ENCODE peak calls at places on chromosomes 11 and 22, in nine cellular contexts. One of them, this sample, is unnamed.

GRCh38 chr11:117887431-117888139 is 11.1 kb upstream of the FXYD6 start:
- DNase-seq in RWPE1: no peak
- DNase-seq in body of pancreas: no peak
- DNase-seq in neuronal stem cell: no peak
- DNase-seq in A549: no peak
- DNase-seq in Panc1: no peak
- DNase-seq in ovary: no peak
- DNase-seq in endothelial cell of umbilical vein: no peak
- DNase-seq in PC-3: no peak
- DNase-seq in this sample: no peak

GRCh38 chr22:40819741-40820140 is 595 bp upstream of the SLC25A17 start:
- DNase-seq in RWPE1: no peak
- DNase-seq in body of pancreas: no peak
- DNase-seq in neuronal stem cell: no peak
- DNase-seq in A549: no peak
- DNase-seq in Panc1: no peak
- DNase-seq in ovary: no peak
- DNase-seq in endothelial cell of umbilical vein: no peak
- DNase-seq in PC-3: peak; percentile 23
- DNase-seq in this sample: no peak

GRCh38 chr11:17314232-17314547 is 37.4 kb upstream of the NCR3LG1 start:
- DNase-seq in RWPE1: peak; percentile 45
- DNase-seq in body of pancreas: no peak
- DNase-seq in neuronal stem cell: no peak
- DNase-seq in A549: no peak
- DNase-seq in Panc1: no peak
- DNase-seq in ovary: no peak
- DNase-seq in endothelial cell of umbilical vein: peak; percentile 49
- DNase-seq in PC-3: peak; percentile 49
- DNase-seq in this sample: peak; percentile 58

GRCh38 chr22:20671409-20672081 is 102.4 kb upstream of the SERPIND1 start:
- DNase-seq in RWPE1: no peak
- DNase-seq in body of pancreas: no peak
- DNase-seq in neuronal stem cell: no peak
- DNase-seq in A549: no peak
- DNase-seq in Panc1: no peak
- DNase-seq in ovary: no peak
- DNase-seq in endothelial cell of umbilical vein: no peak
- DNase-seq in PC-3: no peak
- DNase-seq in this sample: no peak

GRCh38 chr22:41681616-41682015 is 7.1 kb downstream of the SNU13 start:
- DNase-seq in RWPE1: no peak
- DNase-seq in body of pancreas: no peak
- DNase-seq in neuronal stem cell: no peak
- DNase-seq in A549: no peak
- DNase-seq in Panc1: no peak
- DNase-seq in ovary: no peak
- DNase-seq in endothelial cell of umbilical vein: peak; percentile 10
- DNase-seq in PC-3: no peak
- DNase-seq in this sample: peak; percentile 20

GRCh38 chr11:44071157-44071556 is 5.1 kb downstream of the ACCS start:
- DNase-seq in RWPE1: no peak
- DNase-seq in body of pancreas: no peak
- DNase-seq in neuronal stem cell: no peak
- DNase-seq in A549: no peak
- DNase-seq in Panc1: no peak
- DNase-seq in ovary: no peak
- DNase-seq in endothelial cell of umbilical vein: no peak
- DNase-seq in PC-3: no peak
- DNase-seq in this sample: no peak

GRCh38 chr22:24069721-24070120 is 58.6 kb downstream of the CABIN1 start:
- DNase-seq in RWPE1: no peak
- DNase-seq in body of pancreas: no peak
- DNase-seq in neuronal stem cell: no peak
- DNase-seq in A549: no peak
- DNase-seq in Panc1: no peak
- DNase-seq in ovary: no peak
- DNase-seq in endothelial cell of umbilical vein: no peak
- DNase-seq in PC-3: no peak
- DNase-seq in this sample: no peak

GRCh38 chr22:26367402-26368245 is 61.4 kb upstream of the ASPHD2 start:
- DNase-seq in RWPE1: peak; percentile 45
- DNase-seq in body of pancreas: peak; percentile 57
- DNase-seq in neuronal stem cell: peak; percentile 65
- DNase-seq in A549: peak; percentile 49
- DNase-seq in Panc1: no peak
- DNase-seq in ovary: no peak
- DNase-seq in endothelial cell of umbilical vein: peak; percentile 60
- DNase-seq in PC-3: peak; percentile 68
- DNase-seq in this sample: peak; percentile 32

GRCh38 chr11:13120691-13121090 is 111.6 kb downstream of the RASSF10 start:
- DNase-seq in RWPE1: peak; percentile 86
- DNase-seq in body of pancreas: no peak
- DNase-seq in neuronal stem cell: no peak
- DNase-seq in A549: no peak
- DNase-seq in Panc1: no peak
- DNase-seq in ovary: no peak
- DNase-seq in endothelial cell of umbilical vein: peak; percentile 57
- DNase-seq in PC-3: peak; percentile 78
- DNase-seq in this sample: peak; percentile 15

GRCh38 chr11:97202613-97203292 is 812.9 kb downstream of the JRKL start:
- DNase-seq in RWPE1: no peak
- DNase-seq in body of pancreas: no peak
- DNase-seq in neuronal stem cell: no peak
- DNase-seq in A549: no peak
- DNase-seq in Panc1: no peak
- DNase-seq in ovary: no peak
- DNase-seq in endothelial cell of umbilical vein: no peak
- DNase-seq in PC-3: no peak
- DNase-seq in this sample: no peak

GRCh38 chr11:66429983-66430602 is 8.6 kb downstream of the MRPL11 start:
- DNase-seq in RWPE1: peak; percentile 34
- DNase-seq in body of pancreas: peak; percentile 82
- DNase-seq in neuronal stem cell: peak; percentile 76
- DNase-seq in A549: peak; percentile 75
- DNase-seq in Panc1: peak; percentile 45
- DNase-seq in ovary: peak; percentile 58
- DNase-seq in endothelial cell of umbilical vein: peak; percentile 45
- DNase-seq in PC-3: peak; percentile 80
- DNase-seq in this sample: peak; percentile 55

GRCh38 chr22:48368975-48369525 is 1458.6 kb downstream of the BRD1 start:
- DNase-seq in RWPE1: no peak
- DNase-seq in body of pancreas: no peak
- DNase-seq in neuronal stem cell: no peak
- DNase-seq in A549: no peak
- DNase-seq in Panc1: no peak
- DNase-seq in ovary: no peak
- DNase-seq in endothelial cell of umbilical vein: no peak
- DNase-seq in PC-3: no peak
- DNase-seq in this sample: no peak

GRCh38 chr11:94638278-94638901 is 71.2 kb downstream of the PIWIL4 start:
- DNase-seq in RWPE1: no peak
- DNase-seq in body of pancreas: no peak
- DNase-seq in neuronal stem cell: no peak
- DNase-seq in A549: no peak
- DNase-seq in Panc1: no peak
- DNase-seq in ovary: no peak
- DNase-seq in endothelial cell of umbilical vein: no peak
- DNase-seq in PC-3: no peak
- DNase-seq in this sample: no peak

GRCh38 chr11:73439002-73439843 is 63.0 kb downstream of the RELT start:
- DNase-seq in RWPE1: no peak
- DNase-seq in body of pancreas: no peak
- DNase-seq in neuronal stem cell: no peak
- DNase-seq in A549: no peak
- DNase-seq in Panc1: no peak
- DNase-seq in ovary: no peak
- DNase-seq in endothelial cell of umbilical vein: no peak
- DNase-seq in PC-3: no peak
- DNase-seq in this sample: no peak

GRCh38 chr11:115931684-115932083 is 427.5 kb upstream of the CADM1 start:
- DNase-seq in RWPE1: no peak
- DNase-seq in body of pancreas: no peak
- DNase-seq in neuronal stem cell: no peak
- DNase-seq in A549: no peak
- DNase-seq in Panc1: no peak
- DNase-seq in ovary: no peak
- DNase-seq in endothelial cell of umbilical vein: no peak
- DNase-seq in PC-3: no peak
- DNase-seq in this sample: no peak

GRCh38 chr11:115928811-115929210 is 424.6 kb upstream of the CADM1 start:
- DNase-seq in RWPE1: no peak
- DNase-seq in body of pancreas: no peak
- DNase-seq in neuronal stem cell: no peak
- DNase-seq in A549: no peak
- DNase-seq in Panc1: no peak
- DNase-seq in ovary: no peak
- DNase-seq in endothelial cell of umbilical vein: no peak
- DNase-seq in PC-3: no peak
- DNase-seq in this sample: no peak

GRCh38 chr11:115930886-115931537 is 426.8 kb upstream of the CADM1 start:
- DNase-seq in RWPE1: no peak
- DNase-seq in body of pancreas: no peak
- DNase-seq in neuronal stem cell: no peak
- DNase-seq in A549: no peak
- DNase-seq in Panc1: no peak
- DNase-seq in ovary: no peak
- DNase-seq in endothelial cell of umbilical vein: no peak
- DNase-seq in PC-3: no peak
- DNase-seq in this sample: no peak

GRCh38 chr11:115929618-115930129 is 425.5 kb upstream of the CADM1 start:
- DNase-seq in RWPE1: no peak
- DNase-seq in body of pancreas: no peak
- DNase-seq in neuronal stem cell: no peak
- DNase-seq in A549: no peak
- DNase-seq in Panc1: no peak
- DNase-seq in ovary: no peak
- DNase-seq in endothelial cell of umbilical vein: no peak
- DNase-seq in PC-3: no peak
- DNase-seq in this sample: no peak

GRCh38 chr11:115930276-115930675 is 426.1 kb upstream of the CADM1 start:
- DNase-seq in RWPE1: no peak
- DNase-seq in body of pancreas: no peak
- DNase-seq in neuronal stem cell: no peak
- DNase-seq in A549: no peak
- DNase-seq in Panc1: no peak
- DNase-seq in ovary: no peak
- DNase-seq in endothelial cell of umbilical vein: no peak
- DNase-seq in PC-3: no peak
- DNase-seq in this sample: no peak
- H3K27ac ChIP-seq in RWPE1: no peak overlapping the region
- H3K27ac ChIP-seq in body of pancreas: no peak overlapping the region
- H3K27ac ChIP-seq in neuronal stem cell: no peak overlapping the region
- H3K27ac ChIP-seq in A549: no peak overlapping the region
- H3K27ac ChIP-seq in Panc1: no peak overlapping the region
- H3K27ac ChIP-seq in ovary: no peak overlapping the region
- H3K27ac ChIP-seq in endothelial cell of umbilical vein: no peak overlapping the region
- H3K27ac ChIP-seq in PC-3: no peak overlapping the region
- H3K27ac ChIP-seq in this sample: no peak overlapping the region

GRCh38 chr11:126464796-126465195 is 109.3 kb downstream of the ST3GAL4 start:
- DNase-seq in RWPE1: no peak
- DNase-seq in body of pancreas: no peak
- DNase-seq in neuronal stem cell: no peak
- DNase-seq in A549: no peak
- DNase-seq in Panc1: no peak
- DNase-seq in ovary: no peak
- DNase-seq in endothelial cell of umbilical vein: no peak
- DNase-seq in PC-3: no peak
- DNase-seq in this sample: no peak
- H3K27ac ChIP-seq in RWPE1: no peak overlapping the region
- H3K27ac ChIP-seq in body of pancreas: no peak overlapping the region
- H3K27ac ChIP-seq in neuronal stem cell: no peak overlapping the region
- H3K27ac ChIP-seq in A549: no peak overlapping the region
- H3K27ac ChIP-seq in Panc1: no peak overlapping the region
- H3K27ac ChIP-seq in ovary: no peak overlapping the region
- H3K27ac ChIP-seq in endothelial cell of umbilical vein: no peak overlapping the region
- H3K27ac ChIP-seq in PC-3: no peak overlapping the region
- H3K27ac ChIP-seq in this sample: no peak overlapping the region

DNA sequence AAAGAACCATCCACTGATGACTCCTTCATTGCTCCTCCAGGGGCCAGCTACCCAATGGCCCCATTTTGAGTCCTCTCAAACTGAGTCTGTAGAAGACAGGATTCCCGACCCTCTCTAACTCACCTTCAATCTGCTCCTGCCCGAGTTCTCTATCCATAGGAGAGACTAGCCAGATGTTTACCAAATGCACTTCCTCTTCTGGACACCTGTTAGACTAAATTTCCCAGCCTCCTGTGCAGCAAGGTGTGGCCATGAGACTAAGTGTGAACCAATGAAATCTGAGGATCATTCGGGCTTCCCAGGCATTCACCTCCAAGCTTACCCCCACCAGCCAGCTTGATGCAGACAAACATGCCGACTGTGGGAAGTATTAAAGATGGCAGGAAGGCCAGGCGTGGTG is 7.6 kb downstream of the PISD start:
- DNase-seq in RWPE1: no peak
- DNase-seq in body of pancreas: no peak
- DNase-seq in neuronal stem cell: no peak
- DNase-seq in A549: no peak
- DNase-seq in Panc1: no peak
- DNase-seq in ovary: no peak
- DNase-seq in endothelial cell of umbilical vein: no peak
- DNase-seq in PC-3: no peak
- DNase-seq in this sample: no peak
- H3K27ac ChIP-seq in RWPE1: no peak overlapping the region
- H3K27ac ChIP-seq in body of pancreas: peak overlapping the region; percentile 48
- H3K27ac ChIP-seq in neuronal stem cell: no peak overlapping the region
- H3K27ac ChIP-seq in A549: no peak overlapping the region
- H3K27ac ChIP-seq in Panc1: peak overlapping the region; percentile 48
- H3K27ac ChIP-seq in ovary: no peak overlapping the region
- H3K27ac ChIP-seq in endothelial cell of umbilical vein: no peak overlapping the region
- H3K27ac ChIP-seq in PC-3: no peak overlapping the region
- H3K27ac ChIP-seq in this sample: no peak overlapping the region

GRCh38 chr11:27392715-27393114 is 29.7 kb upstream of the CCDC34 start:
- DNase-seq in RWPE1: no peak
- DNase-seq in body of pancreas: no peak
- DNase-seq in neuronal stem cell: peak; percentile 49
- DNase-seq in A549: peak; percentile 46
- DNase-seq in Panc1: no peak
- DNase-seq in ovary: no peak
- DNase-seq in endothelial cell of umbilical vein: peak; percentile 81
- DNase-seq in PC-3: peak; percentile 74
- DNase-seq in this sample: peak; percentile 80

GRCh38 chr11:27390959-27391326 is 27.9 kb upstream of the CCDC34 start:
- DNase-seq in RWPE1: no peak
- DNase-seq in body of pancreas: no peak
- DNase-seq in neuronal stem cell: no peak
- DNase-seq in A549: no peak
- DNase-seq in Panc1: no peak
- DNase-seq in ovary: no peak
- DNase-seq in endothelial cell of umbilical vein: no peak
- DNase-seq in PC-3: no peak
- DNase-seq in this sample: peak; percentile 68

GRCh38 chr11:27390318-27390958 is 27.4 kb upstream of the CCDC34 start:
- DNase-seq in RWPE1: no peak
- DNase-seq in body of pancreas: no peak
- DNase-seq in neuronal stem cell: no peak
- DNase-seq in A549: peak; percentile 37
- DNase-seq in Panc1: no peak
- DNase-seq in ovary: no peak
- DNase-seq in endothelial cell of umbilical vein: no peak
- DNase-seq in PC-3: no peak
- DNase-seq in this sample: no peak

GRCh38 chr11:27392278-27392677 is 29.3 kb upstream of the CCDC34 start:
- DNase-seq in RWPE1: no peak
- DNase-seq in body of pancreas: no peak
- DNase-seq in neuronal stem cell: peak; percentile 56
- DNase-seq in A549: no peak
- DNase-seq in Panc1: no peak
- DNase-seq in ovary: no peak
- DNase-seq in endothelial cell of umbilical vein: no peak
- DNase-seq in PC-3: no peak
- DNase-seq in this sample: no peak

GRCh38 chr11:27391336-27392015 is 28.5 kb upstream of the CCDC34 start:
- DNase-seq in RWPE1: peak; percentile 3
- DNase-seq in body of pancreas: no peak
- DNase-seq in neuronal stem cell: peak; percentile 24
- DNase-seq in A549: no peak
- DNase-seq in Panc1: no peak
- DNase-seq in ovary: no peak
- DNase-seq in endothelial cell of umbilical vein: no peak
- DNase-seq in PC-3: peak; percentile 37
- DNase-seq in this sample: no peak
- H3K27ac ChIP-seq in RWPE1: no peak overlapping the region
- H3K27ac ChIP-seq in body of pancreas: peak overlapping the region; percentile 53
- H3K27ac ChIP-seq in neuronal stem cell: peak overlapping the region; percentile 81
- H3K27ac ChIP-seq in A549: peak overlapping the region; percentile 96
- H3K27ac ChIP-seq in Panc1: peak overlapping the region; percentile 65
- H3K27ac ChIP-seq in ovary: peak overlapping the region; percentile 73
- H3K27ac ChIP-seq in endothelial cell of umbilical vein: no peak overlapping the region
- H3K27ac ChIP-seq in PC-3: peak overlapping the region; percentile 71
- H3K27ac ChIP-seq in this sample: no peak overlapping the region

This sample was measured in brain microvascular endothelial cell.